ENCODE peak calls at places on chromosomes 16 and 17, in four cellular contexts. J is K562, P is HepG2, K is HCT116. H is an unnamed sample. For H3K4me1, the result is how much of the 10 kb centered on the place peaks cover.

GRCh38 chr17:39174907-39175694 is 9.1 kb upstream of the ARL5C start:
- DNase-seq in K (peak), J (peak), P (peak), H (no peak)

GRCh38 chr16:84407588-84408313 is 39.4 kb downstream of the ATP2C2 start:
- DNase-seq in P (no peak), J (no peak), K (no peak), H (no peak)

GRCh38 chr16:65917466-65917865 is 449.0 kb upstream of the CDH5 start:
- DNase-seq in J (no peak), K (no peak), P (no peak), H (no peak)

GRCh38 chr16:71499775-71500364 is 10.7 kb upstream of the ZNF19 start:
- DNase-seq in J (peak), P (peak), K (peak), H (peak)

GRCh38 chr16:20850981-20851380 is 44.7 kb downstream of the REXO5 start:
- DNase-seq in K (no peak), J (no peak), P (no peak), H (no peak)

GRCh38 chr17:79577485-79578187 is 33.2 kb downstream of the RBFOX3 start:
- DNase-seq in P (no peak), K (no peak), J (no peak), H (no peak)

GRCh38 chr16:60989592-60989991 is 1046.6 kb downstream of the CDH8 start:
- DNase-seq in P (no peak), J (no peak), K (no peak), H (no peak)

GRCh38 chr17:58316260-58316960 is 12.2 kb downstream of the TSPOAP1 start:
- DNase-seq in J (no peak), K (no peak), P (no peak), H (no peak)

GRCh38 chr16:79997257-79997656 is 396.7 kb upstream of the MAF start:
- DNase-seq in P (peak), K (no peak), J (peak), H (no peak)

GRCh38 chr17:68346448-68346847 is 55.2 kb downstream of the ARSG start:
- DNase-seq in K (no peak), J (no peak), P (no peak), H (no peak)

GRCh38 chr16:80198265-80198994 is 342.4 kb upstream of the DYNLRB2 start:
- DNase-seq in P (peak), K (no peak), J (no peak), H (no peak)

GRCh38 chr16:80731915-80732314 is 72.5 kb downstream of the CDYL2 start:
- DNase-seq in P (no peak), K (no peak), J (no peak), H (no peak)

GRCh38 chr17:42537826-42538451 is 1.9 kb downstream of the NAGLU start:
- DNase-seq in K (no peak), J (no peak), P (no peak), H (no peak)

GRCh38 chr17:69869667-69870066 is 205.4 kb upstream of the KCNJ16 start:
- DNase-seq in K (no peak), P (no peak), J (no peak), H (no peak)

GRCh38 chr16:27096375-27096774 is 29.6 kb downstream of the C16orf82 start:
- DNase-seq in J (no peak), K (no peak), P (no peak), H (no peak)

GRCh38 chr16:85072947-85073346 is 39.3 kb downstream of the CIBAR2 start:
- DNase-seq in P (no peak), J (no peak), K (no peak), H (no peak)

GRCh38 chr17:64969046-64969501 is 49.8 kb upstream of the LRRC37A3 start:
- DNase-seq in K (no peak), P (no peak), J (no peak), H (no peak)

GRCh38 chr17:44061446-44061845 is 5.0 kb downstream of the LSM12 start:
- DNase-seq in J (no peak), P (no peak), K (no peak), H (no peak)

GRCh38 chr17:29622337-29623282 is at the start of gene CORO6:
- DNase-seq in K (no peak), J (peak), P (no peak), H (no peak)

GRCh38 chr17:66115246-66115645 is 76.7 kb downstream of the CEP112 start:
- DNase-seq in K (no peak), J (no peak), P (no peak), H (no peak)

GRCh38 chr17:68080411-68081150 is 45.0 kb downstream of the KPNA2 start:
- DNase-seq in K (no peak), J (no peak), P (no peak), H (no peak)

GRCh38 chr16:58503863-58504688 is 4.1 kb downstream of the NDRG4 start:
- DNase-seq in P (no peak), J (no peak), K (no peak), H (no peak)

GRCh38 chr17:55448681-55449080 is 27.0 kb upstream of the MMD start:
- DNase-seq in J (no peak), P (no peak), K (no peak), H (no peak)

GRCh38 chr17:40515491-40516041 is 14.1 kb upstream of the TNS4 start:
- DNase-seq in P (no peak), K (no peak), J (no peak), H (no peak)

GRCh38 chr17:34375598-34375997 is 12.6 kb upstream of the CCL1 start:
- DNase-seq in P (no peak), K (no peak), J (no peak), H (no peak)

GRCh38 chr16:85227262-85227923 is 115.1 kb upstream of the CIBAR2 start:
- DNase-seq in J (no peak), P (no peak), K (no peak), H (no peak)

GRCh38 chr16:68351991-68352431 is 41.2 kb downstream of the PRMT7 start:
- DNase-seq in J (no peak), K (no peak), P (no peak), H (no peak)

GRCh38 chr16:89668790-89669158 is 11.1 kb downstream of the SPATA33 start:
- DNase-seq in P (no peak), J (no peak), K (no peak), H (no peak)

GRCh38 chr17:66522591-66523272 is 220.3 kb downstream of the PRKCA start:
- DNase-seq in K (no peak), J (no peak), P (no peak), H (no peak)

GRCh38 chr16:53159781-53160436 is 105.1 kb downstream of the CHD9 start:
- DNase-seq in J (peak), P (peak), K (peak), H (peak)

GRCh38 chr17:28468781-28469180 is 4.7 kb upstream of the SLC13A2 start:
- DNase-seq in P (no peak), K (no peak), J (no peak), H (no peak)

GRCh38 chr16:12569061-12569460 is 234.6 kb downstream of the CPPED1 start:
- DNase-seq in P (no peak), J (no peak), K (no peak), H (no peak)

DNA sequence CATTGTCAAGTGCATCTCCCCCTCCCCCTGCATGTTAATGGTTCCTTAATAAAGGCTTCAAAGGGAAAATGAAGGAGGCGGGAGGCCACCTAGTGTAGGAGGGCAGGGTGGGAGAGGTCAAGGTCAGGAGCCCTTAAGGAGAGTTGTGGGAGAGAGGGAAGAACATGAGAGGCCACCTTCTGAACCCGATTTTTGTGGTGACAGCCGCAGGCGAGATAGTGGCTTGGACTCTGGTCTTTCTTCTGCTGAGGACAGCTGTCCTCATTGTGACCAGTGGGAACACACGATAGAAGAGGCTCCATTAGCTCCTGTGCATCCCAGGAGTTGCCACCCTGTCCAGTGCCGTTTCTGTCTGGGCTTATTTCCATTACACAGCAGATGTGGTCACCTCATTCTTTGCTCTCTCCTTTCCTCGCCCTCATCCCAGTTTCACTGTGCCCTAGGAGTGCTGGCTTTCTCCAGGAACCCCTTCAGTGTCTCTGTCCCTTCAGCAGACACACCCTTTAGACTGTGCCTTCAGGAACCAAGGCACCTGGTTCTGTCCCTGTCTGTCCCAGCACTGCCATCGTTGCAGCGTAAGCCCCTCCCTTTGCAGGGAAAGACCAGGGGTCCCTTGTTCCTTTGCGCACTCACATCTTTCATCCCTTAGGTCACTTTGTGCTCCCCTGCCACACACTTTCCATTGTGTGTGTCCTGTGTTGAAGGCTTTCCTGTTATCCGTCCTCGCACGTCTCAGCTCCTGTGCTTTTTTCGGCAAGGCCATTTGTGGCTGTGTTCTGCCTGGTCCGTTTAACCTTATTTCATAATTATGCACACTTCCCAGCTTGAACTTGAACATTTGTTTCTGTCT is 7.6 kb downstream of the SEC14L1 start:
- DNase-seq in P (peak), K (no peak), J (no peak), H (no peak)
- H3K4me1 ChIP-seq in P (half or more), K (under half), J (under half), H (half or more)

GRCh38 chr16:87058728-87059250 is 258.4 kb downstream of the C16orf95 start:
- DNase-seq in K (no peak), J (no peak), P (no peak), H (no peak)

GRCh38 chr16:87056083-87056482 is 261.1 kb downstream of the C16orf95 start:
- DNase-seq in J (no peak), P (no peak), K (no peak), H (no peak)

GRCh38 chr16:87056551-87056950 is 260.6 kb downstream of the C16orf95 start:
- DNase-seq in K (no peak), P (no peak), J (no peak), H (no peak)

GRCh38 chr16:87057951-87058560 is 259.1 kb downstream of the C16orf95 start:
- DNase-seq in K (no peak), P (no peak), J (no peak), H (no peak)

GRCh38 chr16:87057291-87057881 is 259.8 kb downstream of the C16orf95 start:
- DNase-seq in K (peak), P (no peak), J (no peak), H (no peak)
- TF ChIP-seq CTCF in K (peak), P (peak), J (peak), H (peak)

GRCh38 chr17:8900207-8900606 is 32.7 kb upstream of the PIK3R6 start:
- DNase-seq in K (no peak), J (no peak), P (no peak), H (no peak)

GRCh38 chr17:8904201-8904600 is 36.7 kb upstream of the PIK3R6 start:
- DNase-seq in K (no peak), P (no peak), J (no peak), H (no peak)

GRCh38 chr17:8904686-8905085 is 37.2 kb upstream of the PIK3R6 start:
- DNase-seq in J (no peak), K (no peak), P (no peak), H (no peak)

GRCh38 chr17:8896641-8897635 is 29.5 kb upstream of the PIK3R6 start:
- DNase-seq in P (no peak), J (no peak), K (no peak), H (no peak)

DNA sequence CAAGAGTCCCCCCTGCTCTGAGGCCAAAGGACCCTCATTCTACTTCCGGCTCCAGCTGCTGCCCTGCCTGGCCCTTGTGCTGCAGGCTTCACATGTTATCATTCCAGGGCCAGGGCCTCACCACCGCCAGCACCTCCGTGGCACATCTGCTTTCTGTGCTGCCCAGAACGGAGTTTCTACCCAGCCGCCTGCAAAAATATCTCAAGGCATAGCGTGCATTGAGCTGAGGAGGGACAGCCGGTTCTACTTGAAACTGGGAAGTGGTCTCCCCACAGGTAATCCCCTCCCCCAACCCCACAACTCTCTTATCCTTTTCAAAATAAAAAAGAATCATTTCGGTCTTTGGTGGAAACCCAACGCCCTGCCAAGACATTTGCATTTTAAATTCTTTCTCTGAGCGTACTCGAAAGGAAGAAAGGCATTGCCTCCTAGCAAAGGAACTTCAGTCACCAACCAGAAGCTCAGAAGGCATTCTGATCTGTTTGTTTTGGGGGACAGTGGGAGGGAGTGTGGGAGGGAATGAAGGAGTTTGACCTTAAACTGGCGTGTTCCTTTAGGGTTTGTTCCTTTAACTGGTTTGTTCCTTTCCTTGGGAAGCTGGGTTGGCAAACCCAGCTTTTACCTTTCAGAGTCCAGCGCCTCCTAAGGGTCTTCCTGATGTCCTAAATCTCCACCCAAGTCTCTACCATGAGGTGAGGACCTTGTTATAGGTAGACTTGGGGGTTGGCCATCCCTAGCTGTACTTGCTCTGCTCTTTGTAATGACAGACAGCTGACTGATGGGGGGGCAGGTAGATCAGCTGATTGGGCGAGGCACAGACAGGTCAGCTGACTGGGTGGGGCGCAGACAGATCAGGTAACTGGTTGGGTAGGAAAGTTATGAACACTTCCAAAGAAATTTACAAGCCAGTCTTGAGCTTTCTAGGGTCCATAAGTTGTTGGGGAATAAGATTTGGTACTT is 33.4 kb upstream of the PIK3R6 start:
- DNase-seq in J (no peak), K (no peak), P (no peak), H (no peak)
- TF ChIP-seq TCF7L2 in J (no peak), K (no peak), P (no peak), H (no peak)

GRCh38 chr17:78379134-78379497 is 667 bp downstream of the PGS1 start:
- DNase-seq in P (peak), J (no peak), K (no peak), H (no peak)
- H3K4me1 ChIP-seq in P (half or more), J (under half), K (under half), H (half or more)

GRCh38 chr16:23877107-23878070 is 41.6 kb downstream of the PRKCB start:
- DNase-seq in P (no peak), J (no peak), K (no peak), H (no peak)
- TF ChIP-seq CTCF in P (no peak), J (peak), K (no peak), H (peak)

GRCh38 chr16:30018731-30019158 is 4.3 kb upstream of the C16orf92 start:
- DNase-seq in J (no peak), P (no peak), K (no peak), H (no peak)
- TF ChIP-seq TCF7L2 in J (no peak), P (no peak), K (no peak), H (no peak)

DNA sequence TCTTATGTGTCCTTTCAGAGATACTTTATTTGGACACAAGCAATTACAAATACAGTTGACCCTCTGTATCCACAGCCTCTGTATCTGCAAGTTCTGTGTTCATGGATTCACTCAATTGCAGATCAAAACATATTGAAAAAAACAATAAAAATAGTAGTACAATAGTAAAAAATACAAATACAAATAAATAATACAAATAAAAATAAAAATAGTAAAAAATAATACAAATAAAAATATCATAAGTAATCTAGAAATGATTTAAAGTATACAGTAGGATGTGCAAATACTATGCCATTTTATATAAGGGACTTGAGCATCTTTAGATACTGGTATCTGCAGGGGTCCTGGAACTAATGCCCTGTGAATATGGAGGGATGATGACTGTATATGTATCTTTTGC is 47.4 kb upstream of the WSB1 start:
- DNase-seq in K (no peak), P (no peak), J (no peak), H (no peak)
- H3K4me1 ChIP-seq in K (under half), P (under half), J (under half), H (under half)

DNA sequence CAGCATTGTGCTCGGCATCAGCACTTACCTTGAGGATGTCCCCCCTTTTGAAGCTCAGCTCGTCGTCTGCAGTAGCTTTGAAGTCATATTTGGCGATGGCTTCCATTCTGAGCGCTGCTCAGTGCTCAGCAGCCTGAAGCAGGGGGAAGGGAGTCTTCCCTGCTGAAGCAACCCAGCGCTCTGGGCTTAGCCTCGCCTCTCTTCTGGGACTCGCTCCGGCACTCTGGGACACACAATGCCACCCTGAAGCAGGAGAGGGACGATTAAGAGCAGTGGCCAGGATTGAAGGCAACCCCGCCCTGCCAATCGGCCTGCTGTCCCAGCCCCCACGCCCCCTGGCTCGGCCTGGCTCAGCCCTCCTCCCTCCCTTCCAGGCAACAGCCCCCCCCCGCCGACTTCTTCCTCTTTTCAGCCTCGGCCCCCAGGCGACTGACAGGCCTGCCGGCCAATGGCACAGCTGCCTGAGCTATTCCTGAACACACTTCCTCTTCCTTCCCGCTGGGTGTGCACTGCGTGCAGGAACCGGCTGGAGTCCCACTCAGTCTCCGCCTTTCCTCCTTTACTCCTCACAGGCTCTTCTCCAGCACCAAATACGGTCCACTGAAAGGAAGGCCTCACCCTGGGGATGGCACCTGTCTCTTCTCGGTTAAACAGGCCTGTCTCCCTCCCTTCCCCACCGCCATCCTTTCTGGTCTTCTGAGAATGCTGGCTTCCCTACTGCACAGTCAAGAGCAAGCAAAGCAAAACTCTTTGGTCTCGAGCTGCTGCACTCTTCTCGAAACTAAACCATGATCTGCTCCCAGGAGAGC is 11.8 kb downstream of the GRB2 start:
- DNase-seq in P (peak), J (peak), K (peak), H (peak)
- TF ChIP-seq CTCF in P (peak), J (peak), K (no peak), H (no peak)

DNA sequence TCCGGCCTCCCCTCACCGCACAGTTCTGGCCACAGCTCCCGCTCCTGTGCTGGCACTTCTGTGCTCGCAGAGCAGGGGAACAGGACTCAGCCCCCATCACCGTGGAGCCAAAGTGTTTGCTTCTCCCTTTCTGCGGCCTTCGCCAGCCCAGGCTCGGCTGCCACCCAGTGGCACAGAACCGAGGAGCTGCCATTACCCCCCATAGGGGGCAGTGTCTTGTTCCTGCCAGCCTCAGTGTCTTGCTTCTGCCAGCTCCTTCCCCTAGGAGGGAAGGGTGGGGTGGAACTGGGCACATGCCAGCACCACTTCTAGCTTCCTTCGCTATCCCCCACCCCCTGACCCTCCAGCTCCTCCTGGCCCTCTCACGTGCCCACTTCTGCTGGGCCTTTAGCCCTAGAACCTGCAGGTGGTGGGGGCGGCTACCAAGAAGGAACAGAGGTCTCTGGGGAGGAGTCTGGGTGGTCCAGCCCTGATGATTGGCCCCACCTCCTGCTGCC is 645 bp upstream of the ELMO3 start:
- DNase-seq in P (no peak), K (peak), J (no peak), H (no peak)
- TF ChIP-seq TCF7L2 in P (no peak), K (no peak), J (no peak), H (no peak)